ENCODE peak calls at places on chromosomes 16 and 17, in four cellular contexts. L is GM23338, A is PC-3, B is GM23248. U is an unnamed sample.

GRCh38 chr16:63385714-63386113 is 1349.5 kb upstream of the CDH8 start:
- DNase-seq in L (no peak), A (no peak), B (no peak), U (peak; percentile 46)

GRCh38 chr17:9700754-9701476 is 55.6 kb downstream of the USP43 start:
- DNase-seq in L (no peak), A (no peak), B (no peak), U (no peak)

GRCh38 chr17:70184770-70185169 is 15.4 kb downstream of the KCNJ2 start:
- DNase-seq in L (no peak), A (peak; percentile 88), B (peak; percentile 86), U (no peak)

GRCh38 chr16:72072514-72073342 is 9.7 kb downstream of the HPR start:
- DNase-seq in L (peak; percentile 33), A (no peak), B (peak; percentile 5), U (no peak)

GRCh38 chr17:57810740-57811632 is 38.9 kb downstream of the MRPS23 start:
- DNase-seq in L (no peak), A (no peak), B (peak; percentile 52), U (no peak)

GRCh38 chr17:29567362-29568330 is 809 bp upstream of the ABHD15 start:
- DNase-seq in L (peak; percentile 87), A (peak; percentile 47), B (peak; percentile 73), U (peak; percentile 79)

GRCh38 chr17:59534583-59534982 is 30.8 kb upstream of the DHX40 start:
- DNase-seq in L (peak; percentile 31), A (peak; percentile 46), B (peak; percentile 29), U (no peak)

GRCh38 chr17:80959330-80960036 is 32.2 kb upstream of the CHMP6 start:
- DNase-seq in L (no peak), A (peak; percentile 45), B (peak; percentile 83), U (no peak)

GRCh38 chr17:48351916-48352332 is 78.1 kb downstream of the SKAP1 start:
- DNase-seq in L (peak; percentile 53), A (peak; percentile 75), B (peak; percentile 59), U (peak; percentile 47)

GRCh38 chr17:8838551-8839095 is 28.9 kb downstream of the PIK3R6 start:
- DNase-seq in L (no peak), A (no peak), B (no peak), U (no peak)

GRCh38 chr17:49343273-49343672 is 18.8 kb downstream of the ZNF652 start:
- DNase-seq in L (no peak), A (peak; percentile 15), B (peak; percentile 73), U (no peak)

GRCh38 chr16:2858245-2859025 is 465 bp upstream of the PRSS22 start:
- DNase-seq in L (peak; percentile 79), A (peak; percentile 87), B (no peak), U (no peak)

GRCh38 chr16:16042076-16042475 is 92.7 kb downstream of the ABCC1 start:
- DNase-seq in L (no peak), A (no peak), B (peak; percentile 37), U (no peak)

GRCh38 chr16:86978445-86979030 is 338.7 kb downstream of the C16orf95 start:
- DNase-seq in L (no peak), A (no peak), B (no peak), U (no peak)

GRCh38 chr17:76238847-76239537 is 1.3 kb downstream of the RNF157 start:
- DNase-seq in L (peak; percentile 14), A (no peak), B (no peak), U (no peak)

GRCh38 chr17:80771612-80772005 is 220.0 kb upstream of the CHMP6 start:
- DNase-seq in L (no peak), A (no peak), B (no peak), U (no peak)

GRCh38 chr17:42131971-42132370 is 9.4 kb downstream of the HSPB9 start:
- DNase-seq in L (no peak), A (no peak), B (peak; percentile 58), U (no peak)

GRCh38 chr17:79461041-79461440 is 149.8 kb downstream of the RBFOX3 start:
- DNase-seq in L (no peak), A (peak; percentile 32), B (peak; percentile 52), U (no peak)

GRCh38 chr16:19375561-19376158 is 42.0 kb upstream of the TMC5 start:
- DNase-seq in L (peak; percentile 67), A (peak; percentile 67), B (peak; percentile 62), U (peak; percentile 70)

GRCh38 chr16:88817785-88818609 is 6.3 kb upstream of the APRT start:
- DNase-seq in L (no peak), A (no peak), B (no peak), U (no peak)

GRCh38 chr17:81512984-81513668 is 527 bp upstream of the ACTG1 start:
- DNase-seq in L (peak; percentile 91), A (peak; percentile 66), B (peak; percentile 73), U (peak; percentile 60)

GRCh38 chr16:84039696-84040095 is 2.9 kb downstream of the SLC38A8 start:
- DNase-seq in L (no peak), A (no peak), B (no peak), U (no peak)

GRCh38 chr16:12674524-12674923 is 129.2 kb downstream of the CPPED1 start:
- DNase-seq in L (no peak), A (no peak), B (no peak), U (no peak)

GRCh38 chr17:80892900-80893603 is 98.6 kb upstream of the CHMP6 start:
- DNase-seq in L (no peak), A (peak; percentile 96), B (peak; percentile 75), U (no peak)

GRCh38 chr16:81403601-81404391 is 40.8 kb upstream of the CMIP start:
- DNase-seq in L (peak; percentile 95), A (peak; percentile 89), B (peak; percentile 85), U (peak; percentile 57)

GRCh38 chr17:31134526-31134925 is 39.7 kb downstream of the NF1 start:
- DNase-seq in L (no peak), A (no peak), B (no peak), U (no peak)

GRCh38 chr17:31132977-31133376 is 38.2 kb downstream of the NF1 start:
- DNase-seq in L (no peak), A (no peak), B (no peak), U (no peak)

GRCh38 chr17:31128241-31128640 is 33.5 kb downstream of the NF1 start:
- DNase-seq in L (no peak), A (no peak), B (no peak), U (no peak)

GRCh38 chr17:31131299-31131698 is 36.5 kb downstream of the NF1 start:
- DNase-seq in L (no peak), A (no peak), B (no peak), U (no peak)

GRCh38 chr17:31130286-31131224 is 35.8 kb downstream of the NF1 start:
- DNase-seq in L (peak; percentile 37), A (no peak), B (no peak), U (no peak)
- H4K20me1 ChIP-seq in L (no peaks in the 10 kb centered on the region), A (no peaks in the 10 kb centered on the region), B (peaks cover 9% of the 10 kb centered on the region), U (no peaks in the 10 kb centered on the region)

GRCh38 chr16:56424791-56425438 is 430 bp downstream of the AMFR start:
- DNase-seq in L (peak; percentile 56), A (no peak), B (peak; percentile 50), U (peak; percentile 14)
- H3F3A ChIP-seq in L (peaks cover 7% of the 10 kb centered on the region), A (peaks cover 3% of the 10 kb centered on the region), B (peaks cover 41% of the 10 kb centered on the region), U (peaks cover 19% of the 10 kb centered on the region)

GRCh38 chr17:4334776-4335175 is 31.7 kb downstream of the UBE2G1 start:
- DNase-seq in L (no peak), A (no peak), B (no peak), U (no peak)

GRCh38 chr17:4333041-4333440 is 33.4 kb downstream of the UBE2G1 start:
- DNase-seq in L (no peak), A (no peak), B (no peak), U (no peak)

GRCh38 chr17:4334332-4334731 is 32.1 kb downstream of the UBE2G1 start:
- DNase-seq in L (no peak), A (no peak), B (no peak), U (no peak)

GRCh38 chr17:4331614-4332013 is 34.9 kb downstream of the UBE2G1 start:
- DNase-seq in L (no peak), A (no peak), B (no peak), U (no peak)

GRCh38 chr17:4332296-4332970 is 34.0 kb downstream of the UBE2G1 start:
- DNase-seq in L (peak; percentile 42), A (peak; percentile 47), B (peak; percentile 47), U (no peak)
- H4K20me1 ChIP-seq in L (peaks cover 98% of the 10 kb centered on the region), A (peaks cover 12% of the 10 kb centered on the region), B (no peaks in the 10 kb centered on the region), U (peaks cover 82% of the 10 kb centered on the region)

GRCh38 chr16:57048095-57048494 is 44.3 kb upstream of the CPNE2 start:
- DNase-seq in L (no peak), A (no peak), B (no peak), U (peak; percentile 25)
- H3F3A ChIP-seq in L (no peaks in the 10 kb centered on the region), A (no peaks in the 10 kb centered on the region), B (no peaks in the 10 kb centered on the region), U (peaks cover 11% of the 10 kb centered on the region)